ENCODE peak calls at places on chromosomes 5 and 9, in five cellular contexts. One of them, this sample, is unnamed.

GRCh38 chr5:1672396-1672795 is 127.2 kb downstream of the MRPL36 start:
- DNase-seq in endothelial cell: no peak
- DNase-seq in upper lobe of right lung: no peak
- DNase-seq in body of pancreas: no peak
- DNase-seq in Caco-2: no peak
- DNase-seq in this sample: no peak

GRCh38 chr5:75951716-75952115 is 131.5 kb upstream of the SV2C start:
- DNase-seq in endothelial cell: no peak
- DNase-seq in upper lobe of right lung: no peak
- DNase-seq in body of pancreas: no peak
- DNase-seq in Caco-2: no peak
- DNase-seq in this sample: no peak

GRCh38 chr9:114359801-114360200 is 28.0 kb downstream of the AKNA start:
- DNase-seq in endothelial cell: no peak
- DNase-seq in upper lobe of right lung: peak; percentile 44
- DNase-seq in body of pancreas: no peak
- DNase-seq in Caco-2: no peak
- DNase-seq in this sample: no peak

GRCh38 chr5:125484272-125485002 is 738.0 kb upstream of the ZNF608 start:
- DNase-seq in endothelial cell: no peak
- DNase-seq in upper lobe of right lung: peak; percentile 62
- DNase-seq in body of pancreas: peak; percentile 57
- DNase-seq in Caco-2: no peak
- DNase-seq in this sample: peak; percentile 54

GRCh38 chr9:38685535-38685934 is 34.4 kb downstream of the FAM240B start:
- DNase-seq in endothelial cell: no peak
- DNase-seq in upper lobe of right lung: no peak
- DNase-seq in body of pancreas: no peak
- DNase-seq in Caco-2: no peak
- DNase-seq in this sample: no peak

GRCh38 chr5:128778474-128778873 is 186.8 kb upstream of the SLC27A6 start:
- DNase-seq in endothelial cell: no peak
- DNase-seq in upper lobe of right lung: no peak
- DNase-seq in body of pancreas: no peak
- DNase-seq in Caco-2: no peak
- DNase-seq in this sample: no peak

GRCh38 chr5:83253731-83254130 is 176.4 kb downstream of the XRCC4 start:
- DNase-seq in endothelial cell: no peak
- DNase-seq in upper lobe of right lung: no peak
- DNase-seq in body of pancreas: no peak
- DNase-seq in Caco-2: no peak
- DNase-seq in this sample: no peak

GRCh38 chr9:116628706-116629105 is 58.4 kb upstream of the TRIM32 start:
- DNase-seq in endothelial cell: no peak
- DNase-seq in upper lobe of right lung: no peak
- DNase-seq in body of pancreas: no peak
- DNase-seq in Caco-2: no peak
- DNase-seq in this sample: no peak

GRCh38 chr9:761155-761792 is 80.2 kb upstream of the DMRT1 start:
- DNase-seq in endothelial cell: no peak
- DNase-seq in upper lobe of right lung: no peak
- DNase-seq in body of pancreas: peak; percentile 63
- DNase-seq in Caco-2: peak; percentile 35
- DNase-seq in this sample: no peak

GRCh38 chr5:169296456-169297220 is 4.3 kb downstream of the SLIT3 start:
- DNase-seq in endothelial cell: no peak
- DNase-seq in upper lobe of right lung: no peak
- DNase-seq in body of pancreas: peak; percentile 36
- DNase-seq in Caco-2: peak; percentile 29
- DNase-seq in this sample: no peak

GRCh38 chr9:31590091-31590490 is 794.4 kb upstream of the ACO1 start:
- DNase-seq in endothelial cell: no peak
- DNase-seq in upper lobe of right lung: no peak
- DNase-seq in body of pancreas: no peak
- DNase-seq in Caco-2: no peak
- DNase-seq in this sample: no peak

GRCh38 chr5:77645158-77645994 is 6.9 kb upstream of the OTP start:
- DNase-seq in endothelial cell: peak; percentile 83
- DNase-seq in upper lobe of right lung: no peak
- DNase-seq in body of pancreas: peak; percentile 27
- DNase-seq in Caco-2: peak; percentile 87
- DNase-seq in this sample: peak; percentile 84

GRCh38 chr9:129968690-129969485 is 74.1 kb downstream of the FNBP1 start:
- DNase-seq in endothelial cell: no peak
- DNase-seq in upper lobe of right lung: no peak
- DNase-seq in body of pancreas: peak; percentile 12
- DNase-seq in Caco-2: peak; percentile 11
- DNase-seq in this sample: no peak

GRCh38 chr5:78362220-78362619 is 1.8 kb downstream of the SCAMP1 start:
- DNase-seq in endothelial cell: no peak
- DNase-seq in upper lobe of right lung: no peak
- DNase-seq in body of pancreas: no peak
- DNase-seq in Caco-2: no peak
- DNase-seq in this sample: no peak

GRCh38 chr5:43619380-43619779 is 16.4 kb downstream of the NNT start:
- DNase-seq in endothelial cell: no peak
- DNase-seq in upper lobe of right lung: no peak
- DNase-seq in body of pancreas: no peak
- DNase-seq in Caco-2: no peak
- DNase-seq in this sample: no peak

GRCh38 chr5:128905225-128906110 is 59.8 kb upstream of the SLC27A6 start:
- DNase-seq in endothelial cell: peak; percentile 64
- DNase-seq in upper lobe of right lung: no peak
- DNase-seq in body of pancreas: peak; percentile 43
- DNase-seq in Caco-2: peak; percentile 62
- DNase-seq in this sample: peak; percentile 63

GRCh38 chr9:96383165-96383939 is at the start of gene SLC35D2:
- DNase-seq in endothelial cell: peak; percentile 64
- DNase-seq in upper lobe of right lung: peak; percentile 87
- DNase-seq in body of pancreas: peak; percentile 76
- DNase-seq in Caco-2: peak; percentile 88
- DNase-seq in this sample: peak; percentile 66

GRCh38 chr5:120073722-120074121 is 390.4 kb upstream of the PRR16 start:
- DNase-seq in endothelial cell: no peak
- DNase-seq in upper lobe of right lung: no peak
- DNase-seq in body of pancreas: no peak
- DNase-seq in Caco-2: no peak
- DNase-seq in this sample: no peak

GRCh38 chr5:59814563-59814872 is 79.0 kb downstream of the PDE4D start:
- DNase-seq in endothelial cell: no peak
- DNase-seq in upper lobe of right lung: no peak
- DNase-seq in body of pancreas: no peak
- DNase-seq in Caco-2: no peak
- DNase-seq in this sample: no peak

GRCh38 chr5:173290477-173291131 is 37.6 kb downstream of the STC2 start:
- DNase-seq in endothelial cell: no peak
- DNase-seq in upper lobe of right lung: no peak
- DNase-seq in body of pancreas: no peak
- DNase-seq in Caco-2: no peak
- DNase-seq in this sample: no peak

GRCh38 chr9:126702501-126703329 is 89.0 kb downstream of the LMX1B start:
- DNase-seq in endothelial cell: peak; percentile 74
- DNase-seq in upper lobe of right lung: peak; percentile 65
- DNase-seq in body of pancreas: no peak
- DNase-seq in Caco-2: peak; percentile 68
- DNase-seq in this sample: peak; percentile 28

GRCh38 chr9:112881366-112881765 is 9.3 kb downstream of the SLC46A2 start:
- DNase-seq in endothelial cell: no peak
- DNase-seq in upper lobe of right lung: no peak
- DNase-seq in body of pancreas: no peak
- DNase-seq in Caco-2: no peak
- DNase-seq in this sample: no peak

DNA sequence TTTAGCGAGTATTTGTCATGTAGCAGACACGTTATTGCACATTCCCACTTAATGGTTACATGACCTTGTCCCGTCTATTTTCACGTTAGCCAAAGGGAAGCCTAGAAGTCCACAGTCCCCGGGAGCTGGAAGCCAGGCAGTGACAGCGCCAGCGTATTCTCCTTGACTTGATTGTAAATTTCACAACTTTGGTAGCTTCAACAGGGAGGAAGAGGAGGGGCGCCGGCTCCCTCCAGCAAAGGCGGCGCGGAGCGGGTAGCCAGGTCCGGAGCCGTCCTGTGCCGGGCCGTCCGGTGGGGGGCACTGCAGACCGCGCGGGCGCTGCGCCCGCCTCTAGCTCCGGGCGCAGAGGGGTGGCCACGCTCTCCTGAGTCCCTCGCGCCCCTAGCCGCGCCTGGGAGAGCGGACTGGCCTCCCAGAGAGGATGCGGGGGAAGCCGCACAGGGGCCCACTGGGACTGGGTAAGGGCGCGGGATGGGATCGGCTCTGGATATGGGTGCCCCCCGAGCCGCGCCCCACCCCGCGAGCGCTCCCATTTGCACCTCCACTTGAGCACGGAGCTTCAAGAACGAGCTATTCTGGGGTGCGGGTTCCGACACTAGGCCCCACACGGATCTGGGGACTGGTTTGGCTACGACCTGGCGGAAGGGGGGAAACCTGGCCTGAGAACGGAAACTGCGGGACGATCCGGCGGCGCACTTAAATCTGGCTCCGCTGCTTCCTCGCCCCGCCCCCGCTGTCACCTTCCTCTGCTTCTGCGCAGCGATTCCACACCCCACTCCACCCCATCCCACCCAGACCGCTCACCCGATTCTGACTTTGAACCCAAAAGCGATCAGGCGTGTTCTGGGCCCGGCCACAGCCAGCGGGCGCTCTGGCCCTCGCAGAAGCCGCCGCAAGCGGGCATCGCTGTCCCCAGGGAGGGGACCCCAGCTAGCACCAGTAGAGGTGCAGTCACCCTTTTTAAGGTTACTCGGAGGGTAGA is 23.8 kb downstream of the KLF4 start:
- DNase-seq in endothelial cell: peak; percentile 81
- DNase-seq in upper lobe of right lung: peak; percentile 86
- DNase-seq in body of pancreas: peak; percentile 50
- DNase-seq in Caco-2: no peak
- DNase-seq in this sample: peak; percentile 73
- TF ChIP-seq CTCF in endothelial cell: peak; percentile 80
- TF ChIP-seq CTCF in upper lobe of right lung: peak; percentile 89
- TF ChIP-seq CTCF in body of pancreas: peak; percentile 71
- TF ChIP-seq CTCF in Caco-2: no peak
- TF ChIP-seq CTCF in this sample: peak; percentile 76

GRCh38 chr9:72812622-72813111 is 140.2 kb downstream of the ALDH1A1 start:
- DNase-seq in endothelial cell: no peak
- DNase-seq in upper lobe of right lung: no peak
- DNase-seq in body of pancreas: no peak
- DNase-seq in Caco-2: no peak
- DNase-seq in this sample: no peak

GRCh38 chr9:72809586-72809985 is 143.3 kb downstream of the ALDH1A1 start:
- DNase-seq in endothelial cell: no peak
- DNase-seq in upper lobe of right lung: no peak
- DNase-seq in body of pancreas: no peak
- DNase-seq in Caco-2: no peak
- DNase-seq in this sample: no peak

GRCh38 chr9:72807765-72808445 is 144.9 kb downstream of the ALDH1A1 start:
- DNase-seq in endothelial cell: no peak
- DNase-seq in upper lobe of right lung: no peak
- DNase-seq in body of pancreas: no peak
- DNase-seq in Caco-2: peak; percentile 0
- DNase-seq in this sample: no peak

GRCh38 chr9:72813544-72813943 is 139.3 kb downstream of the ALDH1A1 start:
- DNase-seq in endothelial cell: no peak
- DNase-seq in upper lobe of right lung: no peak
- DNase-seq in body of pancreas: peak; percentile 13
- DNase-seq in Caco-2: no peak
- DNase-seq in this sample: no peak

GRCh38 chr9:72808446-72808768 is 144.4 kb downstream of the ALDH1A1 start:
- DNase-seq in endothelial cell: no peak
- DNase-seq in upper lobe of right lung: no peak
- DNase-seq in body of pancreas: no peak
- DNase-seq in Caco-2: no peak
- DNase-seq in this sample: no peak
- TF ChIP-seq CTCF in endothelial cell: no peak
- TF ChIP-seq CTCF in upper lobe of right lung: no peak
- TF ChIP-seq CTCF in body of pancreas: no peak
- TF ChIP-seq CTCF in Caco-2: no peak
- TF ChIP-seq CTCF in this sample: no peak

DNA sequence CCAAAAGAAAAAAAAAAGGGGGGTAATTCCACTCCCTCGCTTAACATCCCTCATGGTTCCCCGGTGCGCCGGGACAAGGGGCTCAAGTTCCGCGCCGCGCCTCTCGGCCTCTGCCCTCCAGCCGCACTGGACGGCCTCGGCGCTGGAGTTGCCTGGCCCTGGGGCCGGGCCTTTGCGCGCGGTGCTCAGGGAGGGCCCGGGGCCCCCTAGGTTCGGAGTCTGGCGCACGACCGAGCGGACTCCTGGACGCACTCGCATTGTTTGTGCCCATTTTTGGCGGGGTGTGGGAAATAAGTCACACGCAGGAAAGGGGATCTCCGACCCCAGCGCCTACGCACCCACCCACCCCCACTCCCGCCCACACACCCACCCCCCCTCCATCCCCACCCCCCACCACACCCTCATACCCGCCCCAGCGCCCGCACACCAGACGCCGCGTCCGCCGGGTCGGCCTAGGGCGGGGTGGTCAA is 381 bp downstream of the MED22 start:
- DNase-seq in endothelial cell: peak; percentile 53
- DNase-seq in upper lobe of right lung: peak; percentile 76
- DNase-seq in body of pancreas: peak; percentile 44
- DNase-seq in Caco-2: peak; percentile 60
- DNase-seq in this sample: peak; percentile 21
- TF ChIP-seq CTCF in endothelial cell: no peak
- TF ChIP-seq CTCF in upper lobe of right lung: no peak
- TF ChIP-seq CTCF in body of pancreas: no peak
- TF ChIP-seq CTCF in Caco-2: no peak
- TF ChIP-seq CTCF in this sample: no peak

GRCh38 chr5:132103969-132104391 is 30.4 kb downstream of the CSF2 start:
- DNase-seq in endothelial cell: no peak
- DNase-seq in upper lobe of right lung: no peak
- DNase-seq in body of pancreas: no peak
- DNase-seq in Caco-2: no peak
- DNase-seq in this sample: no peak
- TF ChIP-seq CTCF in endothelial cell: no peak
- TF ChIP-seq CTCF in upper lobe of right lung: no peak
- TF ChIP-seq CTCF in body of pancreas: no peak
- TF ChIP-seq CTCF in Caco-2: no peak
- TF ChIP-seq CTCF in this sample: no peak

DNA sequence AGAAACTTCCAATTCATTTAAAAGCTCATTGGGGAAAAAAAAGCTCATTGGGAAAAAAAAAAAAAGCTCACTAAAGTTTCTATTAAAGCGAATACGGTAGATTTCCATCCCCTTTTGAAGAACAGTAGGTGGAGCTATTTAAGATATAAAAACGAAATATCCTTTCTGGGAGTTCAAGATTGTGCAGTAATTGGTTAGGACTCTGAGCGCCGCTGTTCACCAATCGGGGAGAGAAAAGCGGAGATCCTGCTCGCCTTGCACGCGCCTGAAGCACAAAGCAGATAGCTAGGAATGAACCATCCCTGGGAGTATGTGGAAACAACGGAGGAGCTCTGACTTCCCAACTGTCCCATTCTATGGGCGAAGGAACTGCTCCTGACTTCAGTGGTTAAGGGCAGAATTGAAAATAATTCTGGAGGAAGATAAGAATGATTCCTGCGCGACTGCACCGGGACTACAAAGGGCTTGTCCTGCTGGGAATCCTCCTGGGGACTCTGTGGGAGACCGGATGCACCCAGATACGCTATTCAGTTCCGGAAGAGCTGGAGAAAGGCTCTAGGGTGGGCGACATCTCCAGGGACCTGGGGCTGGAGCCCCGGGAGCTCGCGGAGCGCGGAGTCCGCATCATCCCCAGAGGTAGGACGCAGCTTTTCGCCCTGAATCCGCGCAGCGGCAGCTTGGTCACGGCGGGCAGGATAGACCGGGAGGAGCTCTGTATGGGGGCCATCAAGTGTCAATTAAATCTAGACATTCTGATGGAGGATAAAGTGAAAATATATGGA is at the start of gene PCDHGA12:
- DNase-seq in endothelial cell: no peak
- DNase-seq in upper lobe of right lung: no peak
- DNase-seq in body of pancreas: peak; percentile 46
- DNase-seq in Caco-2: no peak
- DNase-seq in this sample: no peak
- TF ChIP-seq CTCF in endothelial cell: no peak
- TF ChIP-seq CTCF in upper lobe of right lung: peak; percentile 38
- TF ChIP-seq CTCF in body of pancreas: peak; percentile 25
- TF ChIP-seq CTCF in Caco-2: no peak
- TF ChIP-seq CTCF in this sample: no peak

This sample was measured in Calu3.